ENCODE peak calls at places on chromosomes 3 and 15, in five cellular contexts. One of them, this sample, is unnamed.

GRCh38 chr3:142065932-142066331 is 83.4 kb downstream of the TFDP2 start:
- DNase-seq in RWPE1: no peak
- DNase-seq in progenitor cell of endocrine pancreas: no peak
- DNase-seq in astrocyte: no peak
- DNase-seq in CD4-positive, alpha-beta T cell: no peak
- DNase-seq in this sample: no peak

GRCh38 chr3:73605388-73605787 is 19.4 kb downstream of the PDZRN3 start:
- DNase-seq in astrocyte: peak
- DNase-seq in progenitor cell of endocrine pancreas: no peak
- DNase-seq in CD4-positive, alpha-beta T cell: no peak
- DNase-seq in RWPE1: no peak
- DNase-seq in this sample: no peak

GRCh38 chr15:76235186-76235826 is 76.0 kb downstream of the ETFA start:
- DNase-seq in progenitor cell of endocrine pancreas: no peak
- DNase-seq in astrocyte: peak
- DNase-seq in RWPE1: peak
- DNase-seq in CD4-positive, alpha-beta T cell: no peak
- DNase-seq in this sample: no peak

GRCh38 chr15:28107111-28107893 is 8.2 kb upstream of the OCA2 start:
- DNase-seq in astrocyte: peak
- DNase-seq in RWPE1: no peak
- DNase-seq in progenitor cell of endocrine pancreas: peak
- DNase-seq in CD4-positive, alpha-beta T cell: no peak
- DNase-seq in this sample: peak

GRCh38 chr3:37521403-37521802 is 340.3 kb upstream of the CTDSPL start:
- DNase-seq in RWPE1: no peak
- DNase-seq in astrocyte: no peak
- DNase-seq in CD4-positive, alpha-beta T cell: no peak
- DNase-seq in progenitor cell of endocrine pancreas: no peak
- DNase-seq in this sample: no peak

GRCh38 chr3:45199837-45200648 is 26.0 kb downstream of the TMEM158 start:
- DNase-seq in RWPE1: peak
- DNase-seq in astrocyte: peak
- DNase-seq in CD4-positive, alpha-beta T cell: no peak
- DNase-seq in progenitor cell of endocrine pancreas: no peak
- DNase-seq in this sample: peak

GRCh38 chr3:73098873-73099272 is 37.4 kb downstream of the EBLN2 start:
- DNase-seq in RWPE1: no peak
- DNase-seq in CD4-positive, alpha-beta T cell: no peak
- DNase-seq in progenitor cell of endocrine pancreas: no peak
- DNase-seq in astrocyte: no peak
- DNase-seq in this sample: no peak

GRCh38 chr3:172222474-172223071 is 183.2 kb downstream of the FNDC3B start:
- DNase-seq in progenitor cell of endocrine pancreas: no peak
- DNase-seq in RWPE1: no peak
- DNase-seq in astrocyte: no peak
- DNase-seq in CD4-positive, alpha-beta T cell: no peak
- DNase-seq in this sample: peak

GRCh38 chr15:84826369-84826823 is 9.2 kb downstream of the ALPK3 start:
- DNase-seq in progenitor cell of endocrine pancreas: no peak
- DNase-seq in astrocyte: no peak
- DNase-seq in CD4-positive, alpha-beta T cell: no peak
- DNase-seq in RWPE1: peak
- DNase-seq in this sample: peak

GRCh38 chr3:174441588-174442316 is 417.4 kb upstream of the NAALADL2 start:
- DNase-seq in progenitor cell of endocrine pancreas: no peak
- DNase-seq in astrocyte: peak
- DNase-seq in RWPE1: peak
- DNase-seq in CD4-positive, alpha-beta T cell: no peak
- DNase-seq in this sample: no peak

GRCh38 chr15:88513195-88513594 is 33.3 kb downstream of the DET1 start:
- DNase-seq in RWPE1: peak
- DNase-seq in astrocyte: peak
- DNase-seq in CD4-positive, alpha-beta T cell: no peak
- DNase-seq in progenitor cell of endocrine pancreas: no peak
- DNase-seq in this sample: no peak

GRCh38 chr3:111215481-111215880 is 143.9 kb downstream of the NECTIN3 start:
- DNase-seq in CD4-positive, alpha-beta T cell: no peak
- DNase-seq in RWPE1: no peak
- DNase-seq in progenitor cell of endocrine pancreas: no peak
- DNase-seq in astrocyte: no peak
- DNase-seq in this sample: no peak

GRCh38 chr15:60343221-60343970 is 54.4 kb downstream of the ANXA2 start:
- DNase-seq in progenitor cell of endocrine pancreas: no peak
- DNase-seq in astrocyte: no peak
- DNase-seq in RWPE1: no peak
- DNase-seq in CD4-positive, alpha-beta T cell: no peak
- DNase-seq in this sample: no peak

GRCh38 chr3:47571391-47572165 is 7.1 kb downstream of the CSPG5 start:
- DNase-seq in astrocyte: no peak
- DNase-seq in CD4-positive, alpha-beta T cell: no peak
- DNase-seq in RWPE1: no peak
- DNase-seq in progenitor cell of endocrine pancreas: no peak
- DNase-seq in this sample: no peak

GRCh38 chr3:152471814-152472605 is 203.3 kb downstream of the MBNL1 start:
- DNase-seq in astrocyte: peak
- DNase-seq in CD4-positive, alpha-beta T cell: peak
- DNase-seq in RWPE1: peak
- DNase-seq in progenitor cell of endocrine pancreas: no peak
- DNase-seq in this sample: peak

GRCh38 chr3:52777959-52778805 is 783 bp downstream of the ITIH1 start:
- DNase-seq in CD4-positive, alpha-beta T cell: no peak
- DNase-seq in RWPE1: no peak
- DNase-seq in progenitor cell of endocrine pancreas: peak
- DNase-seq in astrocyte: no peak
- DNase-seq in this sample: peak

GRCh38 chr3:134904796-134905646 is 110.0 kb downstream of the EPHB1 start:
- DNase-seq in progenitor cell of endocrine pancreas: no peak
- DNase-seq in astrocyte: peak
- DNase-seq in RWPE1: no peak
- DNase-seq in CD4-positive, alpha-beta T cell: no peak
- DNase-seq in this sample: peak

GRCh38 chr3:184239710-184240109 is 9.1 kb downstream of the ALG3 start:
- DNase-seq in CD4-positive, alpha-beta T cell: no peak
- DNase-seq in astrocyte: no peak
- DNase-seq in progenitor cell of endocrine pancreas: no peak
- DNase-seq in RWPE1: no peak
- DNase-seq in this sample: no peak

GRCh38 chr3:71997066-71997653 is 212.2 kb upstream of the PROK2 start:
- DNase-seq in RWPE1: no peak
- DNase-seq in astrocyte: no peak
- DNase-seq in progenitor cell of endocrine pancreas: no peak
- DNase-seq in CD4-positive, alpha-beta T cell: no peak
- DNase-seq in this sample: no peak

GRCh38 chr3:33751320-33751719 is 33.3 kb upstream of the CLASP2 start:
- DNase-seq in RWPE1: no peak
- DNase-seq in astrocyte: no peak
- DNase-seq in progenitor cell of endocrine pancreas: no peak
- DNase-seq in CD4-positive, alpha-beta T cell: no peak
- DNase-seq in this sample: no peak

GRCh38 chr3:136651585-136651984 is 100.6 kb downstream of the STAG1 start:
- DNase-seq in progenitor cell of endocrine pancreas: no peak
- DNase-seq in CD4-positive, alpha-beta T cell: no peak
- DNase-seq in astrocyte: no peak
- DNase-seq in RWPE1: no peak
- DNase-seq in this sample: no peak

GRCh38 chr15:77012868-77013267 is 17.9 kb downstream of the PSTPIP1 start:
- DNase-seq in progenitor cell of endocrine pancreas: no peak
- DNase-seq in RWPE1: no peak
- DNase-seq in CD4-positive, alpha-beta T cell: peak
- DNase-seq in astrocyte: no peak
- DNase-seq in this sample: no peak

GRCh38 chr15:39869251-39869650 is 50.8 kb downstream of the GPR176 start:
- DNase-seq in CD4-positive, alpha-beta T cell: no peak
- DNase-seq in progenitor cell of endocrine pancreas: no peak
- DNase-seq in astrocyte: no peak
- DNase-seq in RWPE1: no peak
- DNase-seq in this sample: no peak

GRCh38 chr3:112685435-112685834 is 44.5 kb upstream of the CCDC80 start:
- DNase-seq in progenitor cell of endocrine pancreas: no peak
- DNase-seq in CD4-positive, alpha-beta T cell: no peak
- DNase-seq in astrocyte: peak
- DNase-seq in RWPE1: no peak
- DNase-seq in this sample: no peak

GRCh38 chr3:160470181-160470580 is 20.6 kb upstream of the TRIM59 start:
- DNase-seq in CD4-positive, alpha-beta T cell: no peak
- DNase-seq in progenitor cell of endocrine pancreas: no peak
- DNase-seq in astrocyte: no peak
- DNase-seq in RWPE1: no peak
- DNase-seq in this sample: no peak

GRCh38 chr3:122079524-122079923 is 24.4 kb downstream of the CD86 start:
- DNase-seq in progenitor cell of endocrine pancreas: no peak
- DNase-seq in CD4-positive, alpha-beta T cell: no peak
- DNase-seq in astrocyte: no peak
- DNase-seq in RWPE1: no peak
- DNase-seq in this sample: no peak

GRCh38 chr3:190119734-190120133 is 963 bp downstream of the P3H2 start:
- DNase-seq in RWPE1: no peak
- DNase-seq in progenitor cell of endocrine pancreas: no peak
- DNase-seq in CD4-positive, alpha-beta T cell: no peak
- DNase-seq in astrocyte: no peak
- DNase-seq in this sample: no peak

GRCh38 chr3:60809857-60810256 is 441.4 kb downstream of the FHIT start:
- DNase-seq in astrocyte: no peak
- DNase-seq in CD4-positive, alpha-beta T cell: no peak
- DNase-seq in RWPE1: peak
- DNase-seq in progenitor cell of endocrine pancreas: no peak
- DNase-seq in this sample: no peak

DNA sequence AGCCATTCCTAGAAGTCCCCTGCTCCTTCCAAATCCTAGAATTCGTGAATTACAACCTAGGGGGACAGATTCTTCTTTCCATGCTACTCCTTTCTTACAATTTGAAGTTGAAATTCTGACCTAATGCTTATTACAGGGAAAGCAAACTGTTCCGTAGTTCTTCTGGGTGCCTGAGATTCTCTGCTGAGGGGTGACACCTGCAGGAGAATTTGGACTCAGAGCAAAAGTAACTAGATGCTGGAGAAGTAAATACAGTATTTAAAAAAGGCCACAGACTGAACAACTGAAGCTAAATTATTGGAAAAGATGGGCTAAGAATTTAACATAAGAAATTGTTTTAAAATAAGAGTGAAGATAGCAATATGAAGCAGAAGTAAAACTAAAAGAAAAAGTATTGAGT is 37.9 kb downstream of the ACAD9 start:
- DNase-seq in progenitor cell of endocrine pancreas: no peak
- DNase-seq in CD4-positive, alpha-beta T cell: no peak
- DNase-seq in RWPE1: no peak
- DNase-seq in astrocyte: no peak
- DNase-seq in this sample: no peak
- TF ChIP-seq CTCF in progenitor cell of endocrine pancreas: no peak
- TF ChIP-seq CTCF in CD4-positive, alpha-beta T cell: no peak
- TF ChIP-seq CTCF in RWPE1: no peak
- TF ChIP-seq CTCF in astrocyte: no peak
- TF ChIP-seq CTCF in this sample: peak

GRCh38 chr15:74937226-74937601 is 659 bp downstream of the COX5A start:
- DNase-seq in astrocyte: no peak
- DNase-seq in CD4-positive, alpha-beta T cell: no peak
- DNase-seq in progenitor cell of endocrine pancreas: no peak
- DNase-seq in RWPE1: no peak
- DNase-seq in this sample: no peak

GRCh38 chr15:74933573-74933972 is 4.3 kb downstream of the COX5A start:
- DNase-seq in RWPE1: no peak
- DNase-seq in CD4-positive, alpha-beta T cell: no peak
- DNase-seq in astrocyte: no peak
- DNase-seq in progenitor cell of endocrine pancreas: no peak
- DNase-seq in this sample: no peak

DNA sequence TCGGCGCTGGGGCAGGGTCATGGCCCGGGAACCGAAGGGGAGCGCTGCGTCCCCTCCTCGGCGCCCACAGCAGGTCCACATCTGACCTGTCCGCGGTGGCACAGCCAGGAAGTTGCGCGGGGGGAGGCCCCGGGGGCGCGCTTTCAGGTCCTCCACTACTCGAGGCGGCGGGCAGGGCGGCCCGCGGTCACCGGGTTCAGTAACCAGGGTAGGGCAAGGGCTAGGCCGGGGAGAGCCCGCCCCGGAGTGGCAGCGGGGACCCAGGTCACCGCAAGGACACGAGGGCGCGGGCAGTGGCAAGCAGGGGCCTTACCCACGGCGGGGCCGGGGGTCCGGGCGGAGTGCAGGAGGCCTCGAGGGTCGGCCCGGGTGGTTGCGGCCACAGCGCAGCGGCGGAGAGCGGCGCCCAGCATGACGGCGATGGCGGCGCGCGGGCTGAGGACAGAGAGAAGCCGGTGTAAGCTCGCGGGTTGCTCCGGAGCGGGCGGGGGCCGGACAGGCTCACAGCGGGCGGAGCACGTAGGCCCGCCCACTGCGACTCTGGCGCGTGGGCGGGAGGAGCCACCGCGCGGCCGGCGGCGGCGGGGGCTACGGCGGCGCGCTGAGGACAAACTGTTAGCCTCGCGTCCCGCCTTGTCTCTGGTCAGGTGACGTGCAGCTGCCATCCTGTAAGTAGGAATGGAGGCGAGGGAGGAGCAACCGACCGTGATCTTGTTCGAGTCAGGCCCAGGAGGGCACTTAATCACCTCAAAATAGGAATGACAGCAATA is at the start of gene COX5A:
- DNase-seq in progenitor cell of endocrine pancreas: peak
- DNase-seq in astrocyte: peak
- DNase-seq in RWPE1: peak
- DNase-seq in CD4-positive, alpha-beta T cell: peak
- DNase-seq in this sample: peak
- TF ChIP-seq CTCF in progenitor cell of endocrine pancreas: no peak
- TF ChIP-seq CTCF in astrocyte: no peak
- TF ChIP-seq CTCF in RWPE1: no peak
- TF ChIP-seq CTCF in CD4-positive, alpha-beta T cell: no peak
- TF ChIP-seq CTCF in this sample: peak

GRCh38 chr3:119085070-119085439 is 50.4 kb upstream of the IGSF11 start:
- DNase-seq in RWPE1: no peak
- DNase-seq in astrocyte: no peak
- DNase-seq in CD4-positive, alpha-beta T cell: no peak
- DNase-seq in progenitor cell of endocrine pancreas: no peak
- DNase-seq in this sample: peak
- TF ChIP-seq CTCF in RWPE1: no peak
- TF ChIP-seq CTCF in astrocyte: no peak
- TF ChIP-seq CTCF in CD4-positive, alpha-beta T cell: no peak
- TF ChIP-seq CTCF in progenitor cell of endocrine pancreas: no peak
- TF ChIP-seq CTCF in this sample: peak

DNA sequence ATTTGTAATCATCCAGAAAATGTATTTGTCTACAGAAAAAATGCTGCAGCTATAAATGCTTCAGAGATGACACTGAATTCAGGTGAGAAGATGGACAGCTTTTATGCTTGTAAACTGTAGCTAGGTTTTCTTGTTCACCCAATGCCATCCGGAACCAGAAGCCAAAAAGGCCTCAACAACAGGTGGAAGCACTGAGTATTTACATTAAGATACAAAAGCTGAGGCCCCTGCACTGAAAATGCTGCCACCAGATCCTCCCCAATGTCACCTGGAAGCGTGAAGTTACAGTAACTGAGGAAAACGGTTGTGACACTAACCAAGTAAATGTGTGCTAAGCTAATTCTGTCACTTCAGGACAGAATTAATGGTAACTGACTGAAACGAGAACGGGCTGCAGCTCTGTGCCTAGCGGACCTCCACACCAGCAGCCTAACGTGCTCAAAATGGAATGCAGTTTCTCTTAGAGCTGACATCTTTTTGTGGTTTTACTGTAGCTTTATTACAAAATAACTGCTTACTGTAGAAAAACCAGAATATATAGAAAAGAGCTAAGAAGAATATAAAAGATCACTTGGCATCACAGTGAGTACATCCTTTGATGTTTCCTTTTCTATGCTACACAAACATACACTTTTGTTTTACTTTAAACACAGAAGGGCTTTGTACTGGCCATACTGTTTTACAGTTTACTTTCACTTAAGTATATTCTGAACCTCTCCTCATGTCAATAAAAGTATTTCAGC is 7.6 kb downstream of the CHSY1 start:
- DNase-seq in astrocyte: peak
- DNase-seq in progenitor cell of endocrine pancreas: no peak
- DNase-seq in RWPE1: no peak
- DNase-seq in CD4-positive, alpha-beta T cell: no peak
- DNase-seq in this sample: peak
- TF ChIP-seq CTCF in astrocyte: no peak
- TF ChIP-seq CTCF in progenitor cell of endocrine pancreas: no peak
- TF ChIP-seq CTCF in RWPE1: no peak
- TF ChIP-seq CTCF in CD4-positive, alpha-beta T cell: no peak
- TF ChIP-seq CTCF in this sample: no peak

This sample was measured in endodermal cell.